ENCODE peak calls at places on chromosomes 16 and 17, in four cellular contexts. W, I, F and L are unnamed samples.

GRCh38 chr16:56382901-56383355 is 42.4 kb downstream of the AMFR start:
- DNase-seq in W (peak; percentile 56), F (no peak), I (peak; percentile 87), L (peak; percentile 34)

GRCh38 chr17:22694362-22695227 is 1002.3 kb downstream of the KCNJ18 start:
- DNase-seq in W (no peak), F (peak; percentile 71), I (no peak), L (no peak)

GRCh38 chr17:4072487-4073157 is 70.2 kb downstream of the ZZEF1 start:
- DNase-seq in W (no peak), F (no peak), I (peak; percentile 89), L (no peak)

GRCh38 chr17:61285483-61286320 is 113.9 kb upstream of the TBX2 start:
- DNase-seq in W (no peak), F (no peak), I (peak; percentile 98), L (no peak)

GRCh38 chr16:12176051-12176450 is 199.5 kb downstream of the SNX29 start:
- DNase-seq in I (no peak), W (no peak), F (no peak), L (no peak)

GRCh38 chr16:78727536-78727935 is 628.1 kb downstream of the WWOX start:
- DNase-seq in W (peak; percentile 73), I (no peak), F (no peak), L (no peak)

GRCh38 chr17:31900877-31901276 is 631 bp downstream of the UTP6 start:
- DNase-seq in W (peak; percentile 16), I (peak; percentile 25), F (peak; percentile 35), L (no peak)

GRCh38 chr17:13765701-13766100 is 164.0 kb upstream of the HS3ST3A1 start:
- DNase-seq in I (peak; percentile 23), W (no peak), F (no peak), L (no peak)

GRCh38 chr16:70715860-70716357 is 30.1 kb upstream of the MTSS2 start:
- DNase-seq in F (no peak), I (peak; percentile 62), W (no peak), L (no peak)

GRCh38 chr16:84611041-84611440 is 6.8 kb downstream of the COTL1 start:
- DNase-seq in W (no peak), F (no peak), I (peak; percentile 61), L (no peak)

GRCh38 chr16:88651989-88652762 is 1.3 kb upstream of the CYBA start:
- DNase-seq in W (no peak), I (no peak), F (no peak), L (no peak)

GRCh38 chr17:63519116-63519881 is 3.9 kb upstream of the KCNH6 start:
- DNase-seq in I (no peak), F (no peak), W (no peak), L (no peak)

GRCh38 chr16:65004570-65004969 is 117.3 kb downstream of the CDH11 start:
- DNase-seq in I (no peak), W (no peak), F (no peak), L (no peak)

GRCh38 chr16:23729503-23730424 is 16.7 kb upstream of the ERN2 start:
- DNase-seq in W (peak; percentile 51), F (peak; percentile 74), I (peak; percentile 48), L (no peak)

GRCh38 chr17:3043737-3044365 is 19.6 kb downstream of the OR1D5 start:
- DNase-seq in F (peak; percentile 21), W (peak; percentile 15), I (no peak), L (no peak)

GRCh38 chr16:19505600-19506303 is 16.1 kb downstream of the GDE1 start:
- DNase-seq in W (no peak), I (peak; percentile 17), F (no peak), L (no peak)

GRCh38 chr16:18039931-18040330 is 296.6 kb downstream of the NPIPA8 start:
- DNase-seq in W (no peak), F (no peak), I (no peak), L (no peak)

GRCh38 chr16:66925322-66925840 is at the start of gene RRAD:
- DNase-seq in W (no peak), F (peak; percentile 38), I (peak; percentile 44), L (no peak)

DNA sequence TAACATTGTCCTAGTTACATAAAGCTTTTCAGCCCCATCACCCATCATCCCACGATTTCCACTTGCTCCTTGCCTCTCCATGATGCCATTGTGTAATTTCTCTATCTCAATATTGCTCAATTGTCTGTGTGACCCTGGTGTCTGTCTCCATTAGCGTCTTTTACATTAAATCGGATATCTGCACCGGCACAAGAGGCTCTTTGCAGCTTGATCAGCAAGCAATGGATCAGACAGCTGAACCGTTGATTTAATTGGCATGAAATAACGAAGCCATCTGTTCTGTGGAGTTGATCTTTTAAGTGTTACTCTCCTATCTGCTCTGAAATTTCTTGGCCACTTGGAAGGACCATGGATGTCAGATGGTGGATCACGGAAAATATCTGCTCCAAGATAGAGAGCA is 76.9 kb upstream of the HS3ST4 start:
- DNase-seq in I (no peak), F (no peak), W (no peak), L (no peak)
- TF ChIP-seq SMC3 in I (no peak), F (no peak), W (no peak), L (no peak)

GRCh38 chr16:53773881-53774280 is 69.9 kb downstream of the FTO start:
- DNase-seq in W (no peak), I (no peak), F (no peak), L (no peak)
- TF ChIP-seq SMC3 in W (no peak), I (no peak), F (no peak), L (no peak)

DNA sequence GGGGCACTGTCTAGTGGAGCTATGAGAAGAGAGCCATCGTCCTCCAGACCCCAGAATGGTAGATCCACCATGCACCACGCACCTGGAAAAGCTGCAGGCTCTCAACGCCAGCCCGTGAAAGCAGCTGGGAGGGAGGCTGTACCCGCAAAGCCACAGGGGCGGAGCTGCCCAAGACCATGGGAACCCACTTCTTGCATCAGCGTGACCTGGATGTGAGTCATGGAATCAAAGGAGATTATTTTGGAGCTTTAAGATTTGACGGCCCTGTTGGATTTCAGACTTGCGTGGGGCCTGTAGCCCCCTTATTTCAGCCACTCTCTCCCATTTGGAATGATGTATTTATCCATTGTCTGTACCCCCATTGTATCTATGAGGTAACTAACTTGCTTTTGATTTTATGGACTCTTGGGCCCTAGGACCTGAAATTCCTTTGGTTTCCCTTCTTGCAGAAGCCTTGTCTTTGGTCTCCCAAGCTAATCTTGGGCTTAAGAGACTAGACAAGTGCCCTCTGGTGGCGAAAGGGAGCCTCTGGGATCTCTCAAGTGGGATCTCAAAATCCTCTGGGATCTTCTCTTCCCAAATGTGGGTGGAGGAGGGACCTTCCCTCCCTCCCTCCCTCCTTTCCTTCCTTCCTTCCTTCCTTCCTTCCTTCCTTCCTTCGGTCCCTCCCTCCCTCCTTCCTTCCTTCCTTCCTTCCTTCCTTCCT is 58.2 kb upstream of the HAPSTR1 start:
- DNase-seq in F (peak; percentile 50), W (peak; percentile 76), I (peak; percentile 71), L (peak; percentile 81)
- TF ChIP-seq SMC3 in F (peak; percentile 12), W (peak; percentile 82), I (peak; percentile 59), L (peak; percentile 61)

DNA sequence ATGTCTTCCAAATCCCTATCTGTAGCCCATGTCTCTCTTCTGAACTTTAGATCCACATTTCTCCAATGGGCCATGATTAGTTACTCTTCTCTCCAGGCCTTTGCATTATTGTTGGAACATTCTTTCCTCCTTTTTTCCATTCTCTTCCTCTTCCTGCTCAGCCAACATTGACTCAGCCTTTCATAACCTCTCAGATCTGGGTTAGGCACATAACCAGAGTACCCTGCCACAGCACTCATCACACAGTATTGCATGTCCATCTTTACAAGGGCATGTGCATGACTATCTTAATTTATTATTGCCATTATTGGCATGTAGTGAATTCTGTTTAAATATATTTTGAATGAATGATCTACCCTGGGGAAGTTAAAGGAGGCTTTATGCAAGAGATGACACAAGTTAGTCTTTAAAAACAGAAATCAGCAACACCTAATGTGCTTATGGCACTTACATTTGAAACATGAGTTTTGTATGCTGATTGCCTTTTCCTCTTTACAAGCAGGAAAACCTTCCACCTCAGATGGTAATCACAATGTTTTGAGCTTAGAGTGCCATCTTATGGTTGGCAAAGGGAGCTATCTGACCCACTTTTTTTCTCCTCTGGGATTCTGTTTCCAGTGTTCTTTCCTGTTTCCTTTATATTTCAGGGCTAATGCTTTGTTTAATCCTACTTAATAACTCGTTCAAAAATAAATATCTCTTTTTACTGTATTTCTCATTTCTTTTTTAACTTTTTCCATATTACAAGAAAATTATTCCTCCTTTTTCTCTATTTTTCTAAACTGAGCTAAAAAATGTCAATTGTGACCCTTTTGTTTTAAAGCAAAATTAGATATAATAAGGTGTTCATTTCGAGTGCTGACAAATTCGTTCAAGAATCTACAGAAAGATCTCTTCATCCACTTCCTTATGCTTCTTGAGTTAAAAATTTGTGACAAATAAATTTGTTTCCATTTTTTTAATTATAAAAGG is 151.0 kb upstream of the RBL2 start:
- DNase-seq in F (peak; percentile 21), W (peak; percentile 55), I (peak; percentile 49), L (peak; percentile 58)
- TF ChIP-seq SMC3 in F (no peak), W (peak; percentile 49), I (peak; percentile 24), L (peak; percentile 48)